ENCODE peak calls at places on chromosomes 2 and 18, in six cellular contexts. A is OCI-LY7, F is tibial nerve, C is colonic mucosa, T is BJ, Y is fibroblast of mammary gland. D is an unnamed sample.
A peak's percentile ranks its signal among the peaks of the same experiment; 100 is the strongest.

GRCh38 chr2:190802810-190803209 is 77.8 kb upstream of the GLS start:
- DNase-seq in A (no peak), F (no peak), C (no peak), T (no peak), Y (no peak), D (no peak)

GRCh38 chr18:9802774-9803697 is 82.7 kb upstream of the TXNDC2 start:
- DNase-seq in A (no peak), F (no peak), C (no peak), T (no peak), Y (peak; percentile 27), D (no peak)

GRCh38 chr2:197168705-197169104 is 141.9 kb downstream of the ANKRD44 start:
- DNase-seq in A (peak; percentile 87), F (peak; percentile 30), C (peak; percentile 84), T (no peak), Y (peak; percentile 70), D (no peak)

GRCh38 chr2:120607506-120607905 is 128.2 kb upstream of the GLI2 start:
- DNase-seq in A (no peak), F (no peak), C (no peak), T (no peak), Y (no peak), D (no peak)

GRCh38 chr2:232211743-232212686 is 166.5 kb upstream of the ALPP start:
- DNase-seq in A (peak; percentile 79), F (no peak), C (no peak), T (no peak), Y (no peak), D (no peak)

GRCh38 chr2:177342736-177343135 is 49.8 kb upstream of the AGPS start:
- DNase-seq in A (no peak), F (no peak), C (no peak), T (no peak), Y (no peak), D (no peak)

GRCh38 chr2:164890533-164890932 is 48.9 kb upstream of the COBLL1 start:
- DNase-seq in A (no peak), F (no peak), C (no peak), T (no peak), Y (no peak), D (no peak)

GRCh38 chr2:233059797-233060499 is at the start of gene INPP5D:
- DNase-seq in A (peak; percentile 94), F (no peak), C (peak; percentile 53), T (no peak), Y (no peak), D (no peak)

GRCh38 chr2:174607989-174608865 is 10.6 kb upstream of the WIPF1 start:
- DNase-seq in A (peak; percentile 65), F (no peak), C (no peak), T (no peak), Y (no peak), D (no peak)

GRCh38 chr18:21808185-21808584 is 67.6 kb downstream of the MIB1 start:
- DNase-seq in A (no peak), F (no peak), C (no peak), T (no peak), Y (no peak), D (no peak)

GRCh38 chr18:21809725-21810124 is 69.1 kb downstream of the MIB1 start:
- DNase-seq in A (no peak), F (no peak), C (no peak), T (no peak), Y (no peak), D (no peak)

GRCh38 chr18:21803495-21803894 is 62.9 kb downstream of the MIB1 start:
- DNase-seq in A (no peak), F (no peak), C (no peak), T (no peak), Y (peak; percentile 35), D (no peak)

DNA sequence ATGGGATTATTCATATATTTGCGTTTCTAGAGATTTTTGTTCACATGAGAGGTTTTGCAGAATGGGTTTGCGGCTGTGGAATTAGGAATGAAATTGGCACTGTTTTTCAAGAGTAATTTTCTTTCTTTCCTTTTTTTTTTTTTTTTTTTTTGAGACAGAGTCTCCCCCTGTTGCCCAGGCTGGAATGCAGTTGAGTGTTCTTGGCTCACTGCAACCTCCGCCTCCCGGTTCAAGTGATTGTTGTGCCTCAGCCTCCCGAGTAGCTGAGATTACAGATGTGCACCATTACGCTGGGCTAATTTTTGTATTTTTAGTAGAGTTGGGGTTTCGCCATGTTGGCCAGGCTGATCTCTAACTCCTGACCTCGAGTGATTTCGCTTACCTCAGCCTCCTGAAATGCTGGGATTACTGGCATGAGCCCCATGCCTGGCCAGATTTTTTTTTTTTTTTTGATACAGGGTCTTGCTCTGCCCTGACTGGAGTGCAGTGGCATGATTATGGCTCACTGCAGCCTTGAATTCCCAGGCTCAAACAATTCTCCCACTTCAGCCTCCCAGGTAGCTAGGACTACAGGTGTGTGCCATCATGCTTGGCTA is 65.3 kb downstream of the MIB1 start:
- DNase-seq in A (no peak), F (no peak), C (no peak), T (no peak), Y (peak; percentile 7), D (no peak)
- TF ChIP-seq CTCF in A (no peak), F (no peak), C (no peak), T (no peak), Y (no peak), D (no peak)

DNA sequence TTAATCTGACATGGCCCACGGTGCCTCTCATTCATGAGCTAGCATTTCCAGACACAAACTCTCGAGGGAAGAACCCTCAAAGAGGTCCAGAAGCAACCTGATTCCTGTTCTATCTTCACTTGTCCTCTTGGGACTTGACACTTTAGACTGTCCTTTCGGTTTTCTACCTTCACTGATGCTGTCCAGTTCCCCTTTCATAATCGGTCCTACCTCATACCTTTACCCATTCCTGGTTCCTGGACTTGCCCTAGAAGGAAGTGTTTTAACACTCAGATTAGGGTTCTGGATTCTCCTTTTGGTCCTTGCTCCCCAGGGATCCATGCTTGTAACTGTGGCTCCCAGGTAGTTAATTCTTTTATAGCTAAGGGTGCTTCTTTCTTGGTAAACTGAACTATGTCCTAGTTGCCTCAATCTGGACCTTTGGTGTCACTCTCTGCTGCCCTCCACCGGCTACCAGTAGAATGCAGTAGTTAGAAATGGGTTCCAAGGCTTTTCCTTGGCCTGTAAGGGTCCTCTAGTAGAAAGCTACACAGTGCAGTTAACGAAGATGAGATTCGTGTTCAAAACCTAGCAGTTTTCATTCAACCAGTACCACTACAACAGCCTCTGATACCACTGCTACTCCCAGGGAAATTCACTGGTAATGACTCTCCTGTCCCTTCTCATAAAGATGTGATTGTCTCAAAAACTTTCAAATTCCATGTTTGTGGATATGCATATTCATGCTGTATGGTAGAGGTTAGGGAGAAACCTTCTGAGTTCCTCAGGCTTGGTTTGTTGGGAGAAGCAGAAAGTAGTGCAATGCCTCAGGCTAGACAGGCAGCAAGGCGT is 178.1 kb upstream of the CYP26B1 start:
- DNase-seq in A (peak; percentile 18), F (no peak), C (peak; percentile 67), T (no peak), Y (peak; percentile 21), D (no peak)
- TF ChIP-seq CTCF in A (peak; percentile 82), F (no peak), C (peak; percentile 63), T (peak; percentile 60), Y (peak; percentile 74), D (peak; percentile 57)

GRCh38 chr2:9772035-9772998 is 71.0 kb upstream of the TAF1B start:
- DNase-seq in A (no peak), F (peak; percentile 8), C (no peak), T (no peak), Y (no peak), D (no peak)

GRCh38 chr2:9771101-9771449 is 72.2 kb upstream of the TAF1B start:
- DNase-seq in A (no peak), F (no peak), C (no peak), T (no peak), Y (no peak), D (no peak)

GRCh38 chr2:9770308-9771100 is 72.8 kb upstream of the TAF1B start:
- DNase-seq in A (peak; percentile 51), F (peak; percentile 66), C (peak; percentile 74), T (no peak), Y (peak; percentile 72), D (peak; percentile 20)

GRCh38 chr2:9770006-9770307 is 73.3 kb upstream of the TAF1B start:
- DNase-seq in A (no peak), F (no peak), C (no peak), T (no peak), Y (no peak), D (no peak)

DNA sequence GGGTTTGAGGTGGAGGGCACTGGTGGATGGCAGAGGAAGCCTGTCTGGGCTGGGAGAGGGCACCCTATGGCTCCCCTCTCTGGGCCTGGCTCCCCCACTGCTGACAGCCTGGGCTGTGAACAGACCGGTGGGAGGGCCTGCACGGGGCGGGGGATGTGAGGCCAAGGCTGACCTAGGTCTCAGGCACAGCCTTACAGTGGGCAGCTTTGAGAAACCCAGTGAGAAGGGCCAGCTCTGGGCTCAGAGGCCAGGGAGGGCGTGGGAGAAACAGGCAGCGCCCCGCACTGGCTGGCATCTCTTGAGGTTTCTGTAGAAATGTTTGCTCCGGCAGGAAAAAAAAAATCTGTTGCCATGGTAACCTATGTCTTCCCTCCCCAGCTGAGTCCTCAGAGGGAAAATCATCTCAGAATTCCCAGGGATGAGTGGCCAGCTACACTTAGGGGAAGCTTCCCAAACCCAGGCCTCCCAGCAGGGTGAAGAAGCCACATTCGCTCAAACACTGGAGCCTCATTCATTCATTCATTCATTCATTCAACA is 71.7 kb upstream of the TAF1B start:
- DNase-seq in A (no peak), F (no peak), C (no peak), T (no peak), Y (peak; percentile 85), D (peak; percentile 68)
- TF ChIP-seq CTCF in A (no peak), F (no peak), C (no peak), T (no peak), Y (peak; percentile 16), D (peak; percentile 37)

GRCh38 chr2:136110528-136110927 is 7.4 kb downstream of the CXCR4 start:
- DNase-seq in A (no peak), F (no peak), C (no peak), T (no peak), Y (no peak), D (no peak)

GRCh38 chr2:136104977-136105376 is 13.0 kb downstream of the CXCR4 start:
- DNase-seq in A (no peak), F (no peak), C (no peak), T (no peak), Y (no peak), D (no peak)

GRCh38 chr2:136106505-136106904 is 11.4 kb downstream of the CXCR4 start:
- DNase-seq in A (no peak), F (no peak), C (no peak), T (no peak), Y (no peak), D (no peak)

GRCh38 chr2:136108461-136108860 is 9.5 kb downstream of the CXCR4 start:
- DNase-seq in A (no peak), F (no peak), C (no peak), T (no peak), Y (no peak), D (no peak)

DNA sequence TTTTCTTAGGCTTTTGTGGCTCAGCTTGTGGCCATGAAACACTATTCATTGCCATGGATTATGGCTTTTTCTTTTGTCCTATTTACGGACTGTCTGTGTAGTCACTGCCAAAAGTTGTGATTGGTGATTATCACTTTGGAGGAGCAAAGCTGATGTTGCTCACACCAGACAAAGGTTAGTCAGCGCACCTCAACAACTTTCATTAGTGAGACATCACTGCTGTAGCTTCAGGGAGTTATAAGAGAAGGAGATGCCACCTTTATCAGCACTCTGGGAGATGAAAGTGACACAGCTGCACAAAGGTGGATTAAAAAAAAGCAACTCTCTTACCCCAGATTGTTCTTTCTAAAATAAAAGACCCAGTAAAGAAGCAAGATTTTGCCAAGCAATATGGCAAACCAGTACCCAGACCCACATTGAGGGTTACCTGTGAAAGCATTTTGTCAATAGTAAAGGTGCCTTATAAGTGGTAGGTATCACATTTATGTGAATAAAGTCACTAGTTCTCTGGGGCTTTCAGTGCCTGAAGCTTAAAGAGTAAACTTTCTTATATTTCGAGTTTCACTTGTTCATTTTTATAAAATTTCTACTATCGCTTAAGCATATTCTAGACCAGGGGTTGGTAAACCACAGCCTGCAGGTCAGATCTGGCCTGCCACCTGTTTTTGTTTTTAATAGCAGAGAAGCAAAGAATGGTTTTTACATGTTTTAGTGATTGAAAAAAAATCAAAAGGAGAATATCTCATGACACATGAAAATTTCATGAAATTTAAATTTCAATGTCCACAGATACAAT is 10.5 kb downstream of the CXCR4 start:
- DNase-seq in A (no peak), F (no peak), C (no peak), T (no peak), Y (no peak), D (no peak)
- TF ChIP-seq CTCF in A (no peak), F (no peak), C (no peak), T (no peak), Y (no peak), D (no peak)